ENCODE peak calls at places on chromosome 1, in five cellular contexts. One of them, this sample, is unnamed.

GRCh38 chr1:85195703-85196102 is 5.1 kb downstream of the SYDE2 start:
- DNase-seq in stimulated activated CD8-positive, alpha-beta memory T cell treated with anti-CD3 and anti-CD28 coated beads, Interleukin-7, amount 100 ng/mL, for 1 hour: no peak
- DNase-seq in GM20000: no peak
- DNase-seq in tibial nerve: no peak
- DNase-seq in HEK293T: no peak
- DNase-seq in this sample: no peak

GRCh38 chr1:98005326-98006010 is 84.6 kb upstream of the DPYD start:
- DNase-seq in stimulated activated CD8-positive, alpha-beta memory T cell treated with anti-CD3 and anti-CD28 coated beads, Interleukin-7, amount 100 ng/mL, for 1 hour: no peak
- DNase-seq in GM20000: no peak
- DNase-seq in tibial nerve: no peak
- DNase-seq in HEK293T: no peak
- DNase-seq in this sample: no peak

GRCh38 chr1:54699936-54700525 is 15.6 kb upstream of the TTC4 start:
- DNase-seq in stimulated activated CD8-positive, alpha-beta memory T cell treated with anti-CD3 and anti-CD28 coated beads, Interleukin-7, amount 100 ng/mL, for 1 hour: no peak
- DNase-seq in GM20000: no peak
- DNase-seq in tibial nerve: no peak
- DNase-seq in HEK293T: no peak
- DNase-seq in this sample: no peak

GRCh38 chr1:7470904-7471638 is 300.0 kb upstream of the VAMP3 start:
- DNase-seq in stimulated activated CD8-positive, alpha-beta memory T cell treated with anti-CD3 and anti-CD28 coated beads, Interleukin-7, amount 100 ng/mL, for 1 hour: no peak
- DNase-seq in GM20000: no peak
- DNase-seq in tibial nerve: peak
- DNase-seq in HEK293T: no peak
- DNase-seq in this sample: no peak

GRCh38 chr1:21176589-21177555 is at the start of gene EIF4G3:
- DNase-seq in stimulated activated CD8-positive, alpha-beta memory T cell treated with anti-CD3 and anti-CD28 coated beads, Interleukin-7, amount 100 ng/mL, for 1 hour: peak
- DNase-seq in GM20000: peak
- DNase-seq in tibial nerve: peak
- DNase-seq in HEK293T: peak
- DNase-seq in this sample: peak

GRCh38 chr1:152112101-152112884 is 3.0 kb downstream of the TCHH start:
- DNase-seq in stimulated activated CD8-positive, alpha-beta memory T cell treated with anti-CD3 and anti-CD28 coated beads, Interleukin-7, amount 100 ng/mL, for 1 hour: no peak
- DNase-seq in GM20000: no peak
- DNase-seq in tibial nerve: no peak
- DNase-seq in HEK293T: peak
- DNase-seq in this sample: peak

GRCh38 chr1:99527078-99527477 is 118.8 kb upstream of the PALMD start:
- DNase-seq in stimulated activated CD8-positive, alpha-beta memory T cell treated with anti-CD3 and anti-CD28 coated beads, Interleukin-7, amount 100 ng/mL, for 1 hour: no peak
- DNase-seq in GM20000: no peak
- DNase-seq in tibial nerve: no peak
- DNase-seq in HEK293T: peak
- DNase-seq in this sample: peak

GRCh38 chr1:41018039-41018438 is 3.5 kb downstream of the SLFNL1 start:
- DNase-seq in stimulated activated CD8-positive, alpha-beta memory T cell treated with anti-CD3 and anti-CD28 coated beads, Interleukin-7, amount 100 ng/mL, for 1 hour: no peak
- DNase-seq in GM20000: no peak
- DNase-seq in tibial nerve: no peak
- DNase-seq in HEK293T: no peak
- DNase-seq in this sample: no peak

GRCh38 chr1:169999357-169999756 is 75.1 kb downstream of the KIFAP3 start:
- DNase-seq in stimulated activated CD8-positive, alpha-beta memory T cell treated with anti-CD3 and anti-CD28 coated beads, Interleukin-7, amount 100 ng/mL, for 1 hour: no peak
- DNase-seq in GM20000: no peak
- DNase-seq in tibial nerve: peak
- DNase-seq in HEK293T: no peak
- DNase-seq in this sample: no peak

GRCh38 chr1:95098196-95098595 is 19.0 kb upstream of the TLCD4 start:
- DNase-seq in stimulated activated CD8-positive, alpha-beta memory T cell treated with anti-CD3 and anti-CD28 coated beads, Interleukin-7, amount 100 ng/mL, for 1 hour: no peak
- DNase-seq in GM20000: no peak
- DNase-seq in tibial nerve: no peak
- DNase-seq in HEK293T: no peak
- DNase-seq in this sample: no peak

GRCh38 chr1:231176421-231176820 is 14.6 kb downstream of the TRIM67 start:
- DNase-seq in stimulated activated CD8-positive, alpha-beta memory T cell treated with anti-CD3 and anti-CD28 coated beads, Interleukin-7, amount 100 ng/mL, for 1 hour: no peak
- DNase-seq in GM20000: no peak
- DNase-seq in tibial nerve: no peak
- DNase-seq in HEK293T: no peak
- DNase-seq in this sample: no peak

GRCh38 chr1:34842952-34843371 is 16.6 kb downstream of the SMIM12 start:
- DNase-seq in stimulated activated CD8-positive, alpha-beta memory T cell treated with anti-CD3 and anti-CD28 coated beads, Interleukin-7, amount 100 ng/mL, for 1 hour: no peak
- DNase-seq in GM20000: no peak
- DNase-seq in tibial nerve: no peak
- DNase-seq in HEK293T: no peak
- DNase-seq in this sample: no peak

GRCh38 chr1:19300211-19300610 is 11.6 kb upstream of the AKR7A3 start:
- DNase-seq in stimulated activated CD8-positive, alpha-beta memory T cell treated with anti-CD3 and anti-CD28 coated beads, Interleukin-7, amount 100 ng/mL, for 1 hour: no peak
- DNase-seq in GM20000: no peak
- DNase-seq in tibial nerve: no peak
- DNase-seq in HEK293T: no peak
- DNase-seq in this sample: no peak

GRCh38 chr1:21220815-21221214 is 44.1 kb upstream of the EIF4G3 start:
- DNase-seq in stimulated activated CD8-positive, alpha-beta memory T cell treated with anti-CD3 and anti-CD28 coated beads, Interleukin-7, amount 100 ng/mL, for 1 hour: no peak
- DNase-seq in GM20000: no peak
- DNase-seq in tibial nerve: no peak
- DNase-seq in HEK293T: no peak
- DNase-seq in this sample: no peak

GRCh38 chr1:157948547-157949152 is 44.8 kb upstream of the KIRREL1 start:
- DNase-seq in stimulated activated CD8-positive, alpha-beta memory T cell treated with anti-CD3 and anti-CD28 coated beads, Interleukin-7, amount 100 ng/mL, for 1 hour: no peak
- DNase-seq in GM20000: peak
- DNase-seq in tibial nerve: peak
- DNase-seq in HEK293T: peak
- DNase-seq in this sample: peak

GRCh38 chr1:222554177-222554576 is 6.3 kb upstream of the HHIPL2 start:
- DNase-seq in stimulated activated CD8-positive, alpha-beta memory T cell treated with anti-CD3 and anti-CD28 coated beads, Interleukin-7, amount 100 ng/mL, for 1 hour: no peak
- DNase-seq in GM20000: no peak
- DNase-seq in tibial nerve: no peak
- DNase-seq in HEK293T: no peak
- DNase-seq in this sample: no peak

GRCh38 chr1:17831619-17832018 is 76.5 kb downstream of the ACTL8 start:
- DNase-seq in stimulated activated CD8-positive, alpha-beta memory T cell treated with anti-CD3 and anti-CD28 coated beads, Interleukin-7, amount 100 ng/mL, for 1 hour: no peak
- DNase-seq in GM20000: no peak
- DNase-seq in tibial nerve: no peak
- DNase-seq in HEK293T: peak
- DNase-seq in this sample: peak

GRCh38 chr1:63774617-63775417 is 1.0 kb downstream of the ROR1 start:
- DNase-seq in stimulated activated CD8-positive, alpha-beta memory T cell treated with anti-CD3 and anti-CD28 coated beads, Interleukin-7, amount 100 ng/mL, for 1 hour: no peak
- DNase-seq in GM20000: peak
- DNase-seq in tibial nerve: peak
- DNase-seq in HEK293T: peak
- DNase-seq in this sample: peak

GRCh38 chr1:244437108-244437507 is 14.6 kb downstream of the ADSS2 start:
- DNase-seq in stimulated activated CD8-positive, alpha-beta memory T cell treated with anti-CD3 and anti-CD28 coated beads, Interleukin-7, amount 100 ng/mL, for 1 hour: no peak
- DNase-seq in GM20000: no peak
- DNase-seq in tibial nerve: no peak
- DNase-seq in HEK293T: no peak
- DNase-seq in this sample: no peak

GRCh38 chr1:101136739-101137138 is 100.1 kb upstream of the S1PR1 start:
- DNase-seq in stimulated activated CD8-positive, alpha-beta memory T cell treated with anti-CD3 and anti-CD28 coated beads, Interleukin-7, amount 100 ng/mL, for 1 hour: no peak
- DNase-seq in GM20000: no peak
- DNase-seq in tibial nerve: no peak
- DNase-seq in HEK293T: no peak
- DNase-seq in this sample: peak

GRCh38 chr1:228851196-228851595 is 115.9 kb downstream of the RHOU start:
- DNase-seq in stimulated activated CD8-positive, alpha-beta memory T cell treated with anti-CD3 and anti-CD28 coated beads, Interleukin-7, amount 100 ng/mL, for 1 hour: no peak
- DNase-seq in GM20000: no peak
- DNase-seq in tibial nerve: no peak
- DNase-seq in HEK293T: no peak
- DNase-seq in this sample: no peak

GRCh38 chr1:118636004-118636403 is 352.1 kb downstream of the TBX15 start:
- DNase-seq in stimulated activated CD8-positive, alpha-beta memory T cell treated with anti-CD3 and anti-CD28 coated beads, Interleukin-7, amount 100 ng/mL, for 1 hour: no peak
- DNase-seq in GM20000: no peak
- DNase-seq in tibial nerve: no peak
- DNase-seq in HEK293T: no peak
- DNase-seq in this sample: no peak

GRCh38 chr1:90370696-90371095 is 346.4 kb downstream of the BARHL2 start:
- DNase-seq in stimulated activated CD8-positive, alpha-beta memory T cell treated with anti-CD3 and anti-CD28 coated beads, Interleukin-7, amount 100 ng/mL, for 1 hour: no peak
- DNase-seq in GM20000: no peak
- DNase-seq in tibial nerve: no peak
- DNase-seq in HEK293T: no peak
- DNase-seq in this sample: no peak

GRCh38 chr1:118773656-118774055 is 214.5 kb downstream of the TBX15 start:
- DNase-seq in stimulated activated CD8-positive, alpha-beta memory T cell treated with anti-CD3 and anti-CD28 coated beads, Interleukin-7, amount 100 ng/mL, for 1 hour: no peak
- DNase-seq in GM20000: no peak
- DNase-seq in tibial nerve: no peak
- DNase-seq in HEK293T: no peak
- DNase-seq in this sample: no peak

GRCh38 chr1:93665015-93665414 is 16.6 kb downstream of the BCAR3 start:
- DNase-seq in stimulated activated CD8-positive, alpha-beta memory T cell treated with anti-CD3 and anti-CD28 coated beads, Interleukin-7, amount 100 ng/mL, for 1 hour: no peak
- DNase-seq in GM20000: no peak
- DNase-seq in tibial nerve: no peak
- DNase-seq in HEK293T: no peak
- DNase-seq in this sample: no peak

GRCh38 chr1:26083246-26083645 is 15.8 kb upstream of the TRIM63 start:
- DNase-seq in stimulated activated CD8-positive, alpha-beta memory T cell treated with anti-CD3 and anti-CD28 coated beads, Interleukin-7, amount 100 ng/mL, for 1 hour: no peak
- DNase-seq in GM20000: no peak
- DNase-seq in tibial nerve: no peak
- DNase-seq in HEK293T: no peak
- DNase-seq in this sample: no peak

GRCh38 chr1:68511254-68511653 is 14.4 kb upstream of the DEPDC1 start:
- DNase-seq in stimulated activated CD8-positive, alpha-beta memory T cell treated with anti-CD3 and anti-CD28 coated beads, Interleukin-7, amount 100 ng/mL, for 1 hour: no peak
- DNase-seq in GM20000: no peak
- DNase-seq in tibial nerve: no peak
- DNase-seq in HEK293T: no peak
- DNase-seq in this sample: no peak

GRCh38 chr1:12434174-12434573 is 183.8 kb downstream of the DHRS3 start:
- DNase-seq in stimulated activated CD8-positive, alpha-beta memory T cell treated with anti-CD3 and anti-CD28 coated beads, Interleukin-7, amount 100 ng/mL, for 1 hour: peak
- DNase-seq in GM20000: no peak
- DNase-seq in tibial nerve: no peak
- DNase-seq in HEK293T: no peak
- DNase-seq in this sample: peak

GRCh38 chr1:82449671-82450070 is 648.9 kb downstream of the ADGRL2 start:
- DNase-seq in stimulated activated CD8-positive, alpha-beta memory T cell treated with anti-CD3 and anti-CD28 coated beads, Interleukin-7, amount 100 ng/mL, for 1 hour: no peak
- DNase-seq in GM20000: no peak
- DNase-seq in tibial nerve: no peak
- DNase-seq in HEK293T: no peak
- DNase-seq in this sample: no peak

GRCh38 chr1:117659565-117660264 is 53.9 kb downstream of the TENT5C start:
- DNase-seq in stimulated activated CD8-positive, alpha-beta memory T cell treated with anti-CD3 and anti-CD28 coated beads, Interleukin-7, amount 100 ng/mL, for 1 hour: no peak
- DNase-seq in GM20000: no peak
- DNase-seq in tibial nerve: no peak
- DNase-seq in HEK293T: no peak
- DNase-seq in this sample: no peak

GRCh38 chr1:110380667-110381283 is 10.1 kb downstream of the SLC16A4 start:
- DNase-seq in stimulated activated CD8-positive, alpha-beta memory T cell treated with anti-CD3 and anti-CD28 coated beads, Interleukin-7, amount 100 ng/mL, for 1 hour: no peak
- DNase-seq in GM20000: no peak
- DNase-seq in tibial nerve: no peak
- DNase-seq in HEK293T: no peak
- DNase-seq in this sample: no peak

GRCh38 chr1:94504601-94505000 is 37.0 kb downstream of the F3 start:
- DNase-seq in stimulated activated CD8-positive, alpha-beta memory T cell treated with anti-CD3 and anti-CD28 coated beads, Interleukin-7, amount 100 ng/mL, for 1 hour: no peak
- DNase-seq in GM20000: no peak
- DNase-seq in tibial nerve: no peak
- DNase-seq in HEK293T: no peak
- DNase-seq in this sample: peak

GRCh38 chr1:96840396-96840795 is 118.8 kb downstream of the PTBP2 start:
- DNase-seq in stimulated activated CD8-positive, alpha-beta memory T cell treated with anti-CD3 and anti-CD28 coated beads, Interleukin-7, amount 100 ng/mL, for 1 hour: no peak
- DNase-seq in GM20000: no peak
- DNase-seq in tibial nerve: no peak
- DNase-seq in HEK293T: no peak
- DNase-seq in this sample: no peak

GRCh38 chr1:100353073-100353801 is 931 bp downstream of the CDC14A start:
- DNase-seq in stimulated activated CD8-positive, alpha-beta memory T cell treated with anti-CD3 and anti-CD28 coated beads, Interleukin-7, amount 100 ng/mL, for 1 hour: no peak
- DNase-seq in GM20000: peak
- DNase-seq in tibial nerve: no peak
- DNase-seq in HEK293T: peak
- DNase-seq in this sample: peak

GRCh38 chr1:206770531-206771352 is at the start of gene IL19:
- DNase-seq in stimulated activated CD8-positive, alpha-beta memory T cell treated with anti-CD3 and anti-CD28 coated beads, Interleukin-7, amount 100 ng/mL, for 1 hour: no peak
- DNase-seq in GM20000: no peak
- DNase-seq in tibial nerve: peak
- DNase-seq in HEK293T: no peak
- DNase-seq in this sample: peak

GRCh38 chr1:202501281-202501680 is 152.8 kb downstream of the PPP1R12B start:
- DNase-seq in stimulated activated CD8-positive, alpha-beta memory T cell treated with anti-CD3 and anti-CD28 coated beads, Interleukin-7, amount 100 ng/mL, for 1 hour: no peak
- DNase-seq in GM20000: peak
- DNase-seq in tibial nerve: peak
- DNase-seq in HEK293T: peak
- DNase-seq in this sample: peak

GRCh38 chr1:208857471-208857870 is 613.3 kb upstream of the PLXNA2 start:
- DNase-seq in stimulated activated CD8-positive, alpha-beta memory T cell treated with anti-CD3 and anti-CD28 coated beads, Interleukin-7, amount 100 ng/mL, for 1 hour: no peak
- DNase-seq in GM20000: no peak
- DNase-seq in tibial nerve: no peak
- DNase-seq in HEK293T: no peak
- DNase-seq in this sample: no peak

This sample was measured in KBM-7.